ENCODE peak calls at places on chromosomes 2 and 18, in six cellular contexts. One of them, this sample, is unnamed.

GRCh38 chr2:104703669-104704068 is 150.2 kb upstream of the POU3F3 start:
- DNase-seq in gastrocnemius medialis: no peak
- DNase-seq in lower lobe of right lung: no peak
- DNase-seq in cardiac muscle cell: no peak
- DNase-seq in ovary: no peak
- DNase-seq in transverse colon: no peak
- DNase-seq in this sample: no peak

GRCh38 chr2:141957827-141958440 is 172.9 kb downstream of the LRP1B start:
- DNase-seq in gastrocnemius medialis: no peak
- DNase-seq in lower lobe of right lung: no peak
- DNase-seq in cardiac muscle cell: no peak
- DNase-seq in ovary: no peak
- DNase-seq in transverse colon: no peak
- DNase-seq in this sample: no peak

GRCh38 chr2:222358876-222359275 is 60.1 kb upstream of the PAX3 start:
- DNase-seq in gastrocnemius medialis: peak; percentile 32
- DNase-seq in lower lobe of right lung: peak; percentile 50
- DNase-seq in cardiac muscle cell: peak; percentile 80
- DNase-seq in ovary: no peak
- DNase-seq in transverse colon: no peak
- DNase-seq in this sample: no peak

GRCh38 chr2:54428401-54428800 is 27.7 kb upstream of the SPTBN1 start:
- DNase-seq in gastrocnemius medialis: no peak
- DNase-seq in lower lobe of right lung: no peak
- DNase-seq in cardiac muscle cell: no peak
- DNase-seq in ovary: no peak
- DNase-seq in transverse colon: no peak
- DNase-seq in this sample: peak; percentile 18

GRCh38 chr18:21968334-21968733 is 201.1 kb upstream of the GATA6 start:
- DNase-seq in gastrocnemius medialis: no peak
- DNase-seq in lower lobe of right lung: no peak
- DNase-seq in cardiac muscle cell: no peak
- DNase-seq in ovary: no peak
- DNase-seq in transverse colon: no peak
- DNase-seq in this sample: no peak

GRCh38 chr18:25230658-25231326 is 121.2 kb downstream of the ZNF521 start:
- DNase-seq in gastrocnemius medialis: peak; percentile 68
- DNase-seq in lower lobe of right lung: peak; percentile 47
- DNase-seq in cardiac muscle cell: peak; percentile 93
- DNase-seq in ovary: peak; percentile 82
- DNase-seq in transverse colon: peak; percentile 39
- DNase-seq in this sample: peak; percentile 82

GRCh38 chr2:165698621-165698946 is 95.5 kb downstream of the GALNT3 start:
- DNase-seq in gastrocnemius medialis: no peak
- DNase-seq in lower lobe of right lung: no peak
- DNase-seq in cardiac muscle cell: peak; percentile 74
- DNase-seq in ovary: peak; percentile 38
- DNase-seq in transverse colon: peak; percentile 29
- DNase-seq in this sample: peak; percentile 24

GRCh38 chr2:157971702-157972101 is 95.6 kb upstream of the ACVR1 start:
- DNase-seq in gastrocnemius medialis: no peak
- DNase-seq in lower lobe of right lung: no peak
- DNase-seq in cardiac muscle cell: no peak
- DNase-seq in ovary: no peak
- DNase-seq in transverse colon: no peak
- DNase-seq in this sample: no peak

GRCh38 chr2:81324046-81324445 is 1019.5 kb upstream of the LRRTM1 start:
- DNase-seq in gastrocnemius medialis: no peak
- DNase-seq in lower lobe of right lung: no peak
- DNase-seq in cardiac muscle cell: peak; percentile 10
- DNase-seq in ovary: no peak
- DNase-seq in transverse colon: no peak
- DNase-seq in this sample: no peak

GRCh38 chr2:42959148-42959992 is 167.0 kb upstream of the HAAO start:
- DNase-seq in gastrocnemius medialis: peak; percentile 44
- DNase-seq in lower lobe of right lung: no peak
- DNase-seq in cardiac muscle cell: peak; percentile 97
- DNase-seq in ovary: peak; percentile 91
- DNase-seq in transverse colon: no peak
- DNase-seq in this sample: peak; percentile 84

GRCh38 chr2:105764059-105764458 is 19.3 kb downstream of the NCK2 start:
- DNase-seq in gastrocnemius medialis: no peak
- DNase-seq in lower lobe of right lung: no peak
- DNase-seq in cardiac muscle cell: no peak
- DNase-seq in ovary: no peak
- DNase-seq in transverse colon: no peak
- DNase-seq in this sample: no peak

GRCh38 chr2:148027822-148028221 is 6.9 kb downstream of the MBD5 start:
- DNase-seq in gastrocnemius medialis: no peak
- DNase-seq in lower lobe of right lung: no peak
- DNase-seq in cardiac muscle cell: no peak
- DNase-seq in ovary: no peak
- DNase-seq in transverse colon: no peak
- DNase-seq in this sample: no peak

GRCh38 chr2:12502759-12503158 is 214.0 kb upstream of the TRIB2 start:
- DNase-seq in gastrocnemius medialis: no peak
- DNase-seq in lower lobe of right lung: no peak
- DNase-seq in cardiac muscle cell: no peak
- DNase-seq in ovary: no peak
- DNase-seq in transverse colon: no peak
- DNase-seq in this sample: no peak

GRCh38 chr2:60556441-60556997 is 3.1 kb upstream of the BCL11A start:
- DNase-seq in gastrocnemius medialis: no peak
- DNase-seq in lower lobe of right lung: no peak
- DNase-seq in cardiac muscle cell: no peak
- DNase-seq in ovary: no peak
- DNase-seq in transverse colon: peak; percentile 32
- DNase-seq in this sample: no peak

GRCh38 chr18:49747876-49748275 is 65.5 kb downstream of the ACAA2 start:
- DNase-seq in gastrocnemius medialis: no peak
- DNase-seq in lower lobe of right lung: no peak
- DNase-seq in cardiac muscle cell: peak; percentile 29
- DNase-seq in ovary: no peak
- DNase-seq in transverse colon: no peak
- DNase-seq in this sample: no peak

GRCh38 chr2:210616074-210616473 is 59.7 kb downstream of the CPS1 start:
- DNase-seq in gastrocnemius medialis: no peak
- DNase-seq in lower lobe of right lung: no peak
- DNase-seq in cardiac muscle cell: no peak
- DNase-seq in ovary: no peak
- DNase-seq in transverse colon: no peak
- DNase-seq in this sample: no peak

GRCh38 chr2:80238692-80239469 is 65.7 kb downstream of the LRRTM1 start:
- DNase-seq in gastrocnemius medialis: no peak
- DNase-seq in lower lobe of right lung: no peak
- DNase-seq in cardiac muscle cell: peak; percentile 6
- DNase-seq in ovary: no peak
- DNase-seq in transverse colon: peak; percentile 58
- DNase-seq in this sample: peak; percentile 7

GRCh38 chr2:101821828-101822458 is 124.4 kb downstream of the MAP4K4 start:
- DNase-seq in gastrocnemius medialis: no peak
- DNase-seq in lower lobe of right lung: no peak
- DNase-seq in cardiac muscle cell: no peak
- DNase-seq in ovary: no peak
- DNase-seq in transverse colon: no peak
- DNase-seq in this sample: no peak

GRCh38 chr2:101823347-101823791 is 125.9 kb downstream of the MAP4K4 start:
- DNase-seq in gastrocnemius medialis: peak; percentile 13
- DNase-seq in lower lobe of right lung: no peak
- DNase-seq in cardiac muscle cell: peak; percentile 78
- DNase-seq in ovary: no peak
- DNase-seq in transverse colon: peak; percentile 71
- DNase-seq in this sample: peak; percentile 48

GRCh38 chr2:101818531-101819451 is 121.3 kb downstream of the MAP4K4 start:
- DNase-seq in gastrocnemius medialis: no peak
- DNase-seq in lower lobe of right lung: no peak
- DNase-seq in cardiac muscle cell: peak; percentile 38
- DNase-seq in ovary: no peak
- DNase-seq in transverse colon: no peak
- DNase-seq in this sample: no peak

GRCh38 chr2:101821059-101821805 is 123.7 kb downstream of the MAP4K4 start:
- DNase-seq in gastrocnemius medialis: no peak
- DNase-seq in lower lobe of right lung: no peak
- DNase-seq in cardiac muscle cell: no peak
- DNase-seq in ovary: no peak
- DNase-seq in transverse colon: no peak
- DNase-seq in this sample: no peak

GRCh38 chr2:101820519-101820918 is 123.0 kb downstream of the MAP4K4 start:
- DNase-seq in gastrocnemius medialis: no peak
- DNase-seq in lower lobe of right lung: no peak
- DNase-seq in cardiac muscle cell: peak; percentile 66
- DNase-seq in ovary: no peak
- DNase-seq in transverse colon: no peak
- DNase-seq in this sample: no peak
- H3K4me1 ChIP-seq in gastrocnemius medialis: peaks cover 38% of the 10 kb centered on the region
- H3K4me1 ChIP-seq in lower lobe of right lung: peaks cover 45% of the 10 kb centered on the region
- H3K4me1 ChIP-seq in cardiac muscle cell: peaks cover 15% of the 10 kb centered on the region
- H3K4me1 ChIP-seq in ovary: peaks cover 12% of the 10 kb centered on the region
- H3K4me1 ChIP-seq in transverse colon: peaks cover 48% of the 10 kb centered on the region
- H3K4me1 ChIP-seq in this sample: no peaks in the 10 kb centered on the region

GRCh38 chr2:190380962-190381412 is 27.2 kb upstream of the MFSD6 start:
- DNase-seq in gastrocnemius medialis: no peak
- DNase-seq in lower lobe of right lung: no peak
- DNase-seq in cardiac muscle cell: no peak
- DNase-seq in ovary: no peak
- DNase-seq in transverse colon: no peak
- DNase-seq in this sample: no peak

GRCh38 chr2:190387422-190387821 is 20.7 kb upstream of the MFSD6 start:
- DNase-seq in gastrocnemius medialis: no peak
- DNase-seq in lower lobe of right lung: no peak
- DNase-seq in cardiac muscle cell: no peak
- DNase-seq in ovary: no peak
- DNase-seq in transverse colon: no peak
- DNase-seq in this sample: no peak

GRCh38 chr2:190379249-190379964 is 28.7 kb upstream of the MFSD6 start:
- DNase-seq in gastrocnemius medialis: no peak
- DNase-seq in lower lobe of right lung: peak; percentile 68
- DNase-seq in cardiac muscle cell: peak; percentile 62
- DNase-seq in ovary: no peak
- DNase-seq in transverse colon: no peak
- DNase-seq in this sample: no peak

GRCh38 chr2:190378883-190379237 is 29.3 kb upstream of the MFSD6 start:
- DNase-seq in gastrocnemius medialis: no peak
- DNase-seq in lower lobe of right lung: no peak
- DNase-seq in cardiac muscle cell: no peak
- DNase-seq in ovary: no peak
- DNase-seq in transverse colon: no peak
- DNase-seq in this sample: no peak

GRCh38 chr2:190382851-190383250 is 25.3 kb upstream of the MFSD6 start:
- DNase-seq in gastrocnemius medialis: no peak
- DNase-seq in lower lobe of right lung: no peak
- DNase-seq in cardiac muscle cell: peak; percentile 58
- DNase-seq in ovary: no peak
- DNase-seq in transverse colon: no peak
- DNase-seq in this sample: no peak
- TF ChIP-seq CTCF in gastrocnemius medialis: peak; percentile 12
- TF ChIP-seq CTCF in lower lobe of right lung: peak; percentile 51
- TF ChIP-seq CTCF in cardiac muscle cell: peak; percentile 31
- TF ChIP-seq CTCF in ovary: no peak
- TF ChIP-seq CTCF in transverse colon: peak; percentile 61
- TF ChIP-seq CTCF in this sample: peak; percentile 46

DNA sequence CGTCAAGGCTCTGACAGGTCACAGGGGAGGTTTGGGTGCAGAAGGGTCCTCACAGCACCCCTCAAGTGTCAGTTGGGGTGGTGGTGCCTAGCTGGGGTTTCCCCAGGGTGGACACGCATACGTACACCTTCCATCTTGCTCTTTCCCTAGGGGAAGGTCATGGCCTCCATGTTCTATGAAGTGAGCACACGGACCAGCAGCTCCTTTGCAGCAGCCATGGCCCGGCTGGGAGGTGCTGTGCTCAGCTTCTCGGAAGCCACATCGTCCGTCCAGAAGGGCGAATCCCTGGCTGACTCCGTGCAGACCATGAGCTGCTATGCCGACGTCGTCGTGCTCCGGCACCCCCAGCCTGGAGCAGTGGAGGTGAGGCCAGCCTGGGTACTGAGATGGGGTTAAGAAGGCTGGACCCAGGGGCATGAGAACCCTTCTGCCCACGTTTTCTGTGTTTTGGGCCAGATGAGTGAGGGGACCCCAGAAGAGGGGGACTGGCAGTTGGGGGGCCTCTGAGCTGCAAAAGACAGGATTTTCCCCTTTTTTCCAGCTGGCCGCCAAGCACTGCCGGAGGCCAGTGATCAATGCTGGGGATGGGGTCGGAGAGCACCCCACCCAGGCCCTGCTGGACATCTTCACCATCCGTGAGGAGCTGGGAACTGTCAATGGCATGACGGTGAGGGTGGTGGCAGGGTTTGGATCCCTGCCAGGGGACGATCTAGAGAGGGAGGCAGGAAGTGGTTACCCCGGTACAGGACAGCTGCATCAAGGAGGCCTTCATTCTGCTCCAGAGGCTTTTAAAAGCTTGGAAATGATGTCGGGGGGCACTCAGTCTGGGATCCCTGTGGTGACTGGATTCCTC is 20.9 kb downstream of the SLC30A3 start:
- DNase-seq in gastrocnemius medialis: no peak
- DNase-seq in lower lobe of right lung: no peak
- DNase-seq in cardiac muscle cell: no peak
- DNase-seq in ovary: no peak
- DNase-seq in transverse colon: no peak
- DNase-seq in this sample: no peak
- H3K36me3 ChIP-seq in gastrocnemius medialis: peaks cover 75% of the 10 kb centered on the region
- H3K36me3 ChIP-seq in lower lobe of right lung: peaks cover 76% of the 10 kb centered on the region
- H3K36me3 ChIP-seq in cardiac muscle cell: peaks cover 26% of the 10 kb centered on the region
- H3K36me3 ChIP-seq in ovary: no peaks in the 10 kb centered on the region
- H3K36me3 ChIP-seq in transverse colon: no peaks in the 10 kb centered on the region
- H3K36me3 ChIP-seq in this sample: peaks cover 35% of the 10 kb centered on the region

DNA sequence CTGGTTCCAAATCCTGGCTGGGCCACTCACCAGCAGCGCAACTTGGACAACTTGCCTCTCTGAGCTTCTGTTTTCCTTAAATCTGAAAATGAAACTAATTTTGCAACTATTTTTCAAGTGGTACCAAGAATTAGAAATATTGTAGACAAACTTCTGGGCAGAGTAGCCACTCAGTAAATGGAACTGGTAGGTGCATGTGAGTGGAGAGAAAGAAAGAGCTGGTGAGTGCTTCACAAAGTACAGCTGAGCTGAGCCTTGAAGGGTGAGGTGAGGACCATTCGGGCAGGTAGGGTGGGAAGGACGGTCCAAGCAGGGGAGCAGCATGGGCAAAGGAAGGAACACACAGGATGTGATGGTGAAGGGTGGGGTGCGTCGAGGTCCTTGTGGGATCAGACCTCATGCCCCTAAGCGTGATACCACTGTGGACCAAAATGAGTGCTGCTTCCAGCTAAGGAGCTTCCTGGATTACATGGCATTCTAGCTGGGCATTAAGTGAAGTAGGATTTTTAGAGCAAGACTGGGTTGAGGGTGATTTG is 14.4 kb upstream of the TET3 start:
- DNase-seq in gastrocnemius medialis: no peak
- DNase-seq in lower lobe of right lung: no peak
- DNase-seq in cardiac muscle cell: no peak
- DNase-seq in ovary: no peak
- DNase-seq in transverse colon: no peak
- DNase-seq in this sample: no peak
- H3K4me1 ChIP-seq in gastrocnemius medialis: peaks cover 16% of the 10 kb centered on the region
- H3K4me1 ChIP-seq in lower lobe of right lung: peaks cover 38% of the 10 kb centered on the region
- H3K4me1 ChIP-seq in cardiac muscle cell: no peaks in the 10 kb centered on the region
- H3K4me1 ChIP-seq in ovary: peaks cover 4% of the 10 kb centered on the region
- H3K4me1 ChIP-seq in transverse colon: peaks cover 38% of the 10 kb centered on the region
- H3K4me1 ChIP-seq in this sample: peaks cover 11% of the 10 kb centered on the region

GRCh38 chr18:2655153-2655953 is at the start of gene SMCHD1:
- DNase-seq in gastrocnemius medialis: peak; percentile 76
- DNase-seq in lower lobe of right lung: peak; percentile 95
- DNase-seq in cardiac muscle cell: peak; percentile 86
- DNase-seq in ovary: peak; percentile 90
- DNase-seq in transverse colon: peak; percentile 90
- DNase-seq in this sample: peak; percentile 80
- TF ChIP-seq CTCF in gastrocnemius medialis: no peak
- TF ChIP-seq CTCF in lower lobe of right lung: peak; percentile 11
- TF ChIP-seq CTCF in cardiac muscle cell: no peak
- TF ChIP-seq CTCF in ovary: no peak
- TF ChIP-seq CTCF in transverse colon: no peak
- TF ChIP-seq CTCF in this sample: no peak